ENCODE peak calls at places on chromosome 15, in eight cellular contexts. W is A549; P is activated naive CD4-positive, alpha-beta T cell; N is GM23338; Z is left colon; I is PC-9; O is EL; T is hepatocyte. K is an unnamed sample.

GRCh38 chr15:61736792-61737191 is 323.5 kb downstream of the VPS13C start:
- DNase-seq in W (no peak), P (no peak), N (no peak), Z (no peak), I (no peak), O (no peak), T (no peak), K (no peak)

GRCh38 chr15:34708422-34708821 is 46.4 kb downstream of the GJD2 start:
- DNase-seq in W (peak; percentile 38), P (no peak), N (peak; percentile 81), Z (no peak), I (no peak), O (peak; percentile 54), T (peak; percentile 66), K (peak; percentile 56)

GRCh38 chr15:94600496-94600895 is 369.1 kb downstream of the MCTP2 start:
- DNase-seq in W (no peak), P (no peak), N (no peak), Z (no peak), I (no peak), O (no peak), T (no peak), K (no peak)

GRCh38 chr15:64070965-64071851 is 22.4 kb downstream of the CIAO2A start:
- DNase-seq in W (peak; percentile 60), P (no peak), N (no peak), Z (peak; percentile 61), I (no peak), O (peak; percentile 85), T (peak; percentile 83), K (peak; percentile 94)

GRCh38 chr15:69003971-69004370 is 10.5 kb upstream of the NOX5 start:
- DNase-seq in W (no peak), P (no peak), N (no peak), Z (no peak), I (no peak), O (no peak), T (no peak), K (no peak)

GRCh38 chr15:67108122-67108871 is 42.9 kb downstream of the SMAD3 start:
- DNase-seq in W (no peak), P (no peak), N (no peak), Z (no peak), I (no peak), O (peak; percentile 52), T (no peak), K (peak; percentile 64)

GRCh38 chr15:62119224-62119925 is 45.7 kb downstream of the C2CD4B start:
- DNase-seq in W (peak; percentile 53), P (no peak), N (no peak), Z (no peak), I (peak; percentile 84), O (peak; percentile 92), T (peak; percentile 73), K (peak; percentile 98)

GRCh38 chr15:33540174-33540573 is 229.4 kb downstream of the RYR3 start:
- DNase-seq in W (no peak), P (no peak), N (no peak), Z (no peak), I (no peak), O (no peak), T (no peak), K (no peak)

GRCh38 chr15:90143176-90143655 is 40.9 kb upstream of the IDH2 start:
- DNase-seq in W (peak; percentile 91), P (peak; percentile 44), N (peak; percentile 95), Z (peak; percentile 82), I (peak; percentile 61), O (peak; percentile 54), T (peak; percentile 92), K (peak; percentile 25)

GRCh38 chr15:40114218-40114617 is 5.5 kb upstream of the BMF start:
- DNase-seq in W (no peak), P (no peak), N (no peak), Z (no peak), I (no peak), O (no peak), T (no peak), K (no peak)

GRCh38 chr15:99998661-99999101 is 265.4 kb upstream of the LYSMD4 start:
- DNase-seq in W (no peak), P (no peak), N (no peak), Z (no peak), I (peak; percentile 43), O (peak; percentile 37), T (no peak), K (no peak)

GRCh38 chr15:63238796-63239195 is 38.6 kb upstream of the APH1B start:
- DNase-seq in W (no peak), P (no peak), N (no peak), Z (no peak), I (peak; percentile 83), O (peak; percentile 90), T (no peak), K (peak; percentile 96)

GRCh38 chr15:43213466-43213865 is 7.4 kb downstream of the EPB42 start:
- DNase-seq in W (no peak), P (no peak), N (no peak), Z (no peak), I (no peak), O (no peak), T (no peak), K (no peak)